ENCODE peak calls at places on chromosomes 1 and 21, in four cellular contexts. R is A172, W is pancreas, F is GF-D8. P is an unnamed sample.
A peak's percentile ranks its signal among the peaks of the same experiment; 100 is the strongest.

GRCh38 chr1:201636065-201636464 is 97.1 kb downstream of the NAV1 start:
- DNase-seq in F (no peak), R (no peak), W (no peak), P (no peak)

GRCh38 chr1:83909687-83910086 is 89.2 kb downstream of the TTLL7 start:
- DNase-seq in F (no peak), W (no peak), R (no peak), P (peak; percentile 6)

GRCh38 chr1:53134042-53134485 is 8.4 kb downstream of the SLC1A7 start:
- DNase-seq in R (no peak), F (no peak), W (no peak), P (no peak)

GRCh38 chr1:236400061-236400638 is 6.1 kb downstream of the EDARADD start:
- DNase-seq in F (no peak), R (no peak), W (no peak), P (no peak)

GRCh38 chr1:96772972-96773371 is 51.4 kb downstream of the PTBP2 start:
- DNase-seq in W (no peak), R (no peak), F (no peak), P (no peak)

GRCh38 chr21:45177039-45177438 is 102.7 kb downstream of the ADARB1 start:
- DNase-seq in R (no peak), W (no peak), F (no peak), P (no peak)

GRCh38 chr1:77899647-77900320 is 11.4 kb downstream of the NEXN start:
- DNase-seq in F (no peak), W (no peak), R (no peak), P (peak; percentile 45)

GRCh38 chr1:75198163-75198562 is 64.0 kb downstream of the LHX8 start:
- DNase-seq in R (no peak), W (no peak), F (no peak), P (no peak)

GRCh38 chr1:227265891-227266290 is 52.4 kb downstream of the CDC42BPA start:
- DNase-seq in R (no peak), W (no peak), F (no peak), P (no peak)

GRCh38 chr1:203328714-203329122 is 22.2 kb downstream of the FMOD start:
- DNase-seq in R (peak; percentile 34), F (no peak), W (peak; percentile 72), P (no peak)

GRCh38 chr1:53295746-53296722 is 31.8 kb downstream of the LRP8 start:
- DNase-seq in R (no peak), F (no peak), W (no peak), P (no peak)

GRCh38 chr1:75133754-75134655 is at the start of gene LHX8:
- DNase-seq in W (no peak), R (no peak), F (no peak), P (no peak)

GRCh38 chr1:203661572-203661971 is 34.9 kb downstream of the ATP2B4 start:
- DNase-seq in F (no peak), W (peak; percentile 69), R (peak; percentile 65), P (no peak)

GRCh38 chr21:45405819-45406762 is 1.1 kb downstream of the COL18A1 start:
- DNase-seq in R (peak; percentile 68), W (peak; percentile 67), F (no peak), P (peak; percentile 24)

GRCh38 chr1:212699839-212700596 is at the start of gene BATF3:
- DNase-seq in W (peak; percentile 72), F (no peak), R (no peak), P (peak; percentile 65)

GRCh38 chr1:7278045-7278444 is 492.8 kb downstream of the CAMTA1 start:
- DNase-seq in R (no peak), F (no peak), W (no peak), P (no peak)

GRCh38 chr1:169099561-169099960 is 6.9 kb upstream of the ATP1B1 start:
- DNase-seq in R (no peak), F (no peak), W (no peak), P (no peak)

GRCh38 chr1:224183591-224184312 is 712 bp downstream of the DEGS1 start:
- DNase-seq in W (peak; percentile 83), R (peak; percentile 48), F (peak; percentile 16), P (peak; percentile 65)

GRCh38 chr1:18886003-18886335 is 16.4 kb downstream of the ALDH4A1 start:
- DNase-seq in R (no peak), W (no peak), F (no peak), P (peak; percentile 58)

GRCh38 chr1:146032613-146033219 is 11.2 kb upstream of the HJV start:
- DNase-seq in R (peak; percentile 63), W (no peak), F (peak; percentile 20), P (peak; percentile 67)

GRCh38 chr1:206662396-206663092 is 22.2 kb upstream of the MAPKAPK2 start:
- DNase-seq in F (no peak), W (no peak), R (no peak), P (no peak)

GRCh38 chr1:183310753-183311465 is 107.3 kb downstream of the NMNAT2 start:
- DNase-seq in F (no peak), R (peak; percentile 42), W (no peak), P (no peak)

GRCh38 chr21:32329776-32330175 is 31.1 kb downstream of the MRAP start:
- DNase-seq in F (no peak), W (no peak), R (peak; percentile 66), P (peak; percentile 57)

P was measured in EL.